ENCODE peak calls at places on chromosomes 3 and 15, in five cellular contexts. S, N, C, K and O are unnamed samples.

GRCh38 chr3:29240248-29240647 is 40.6 kb upstream of the RBMS3 start:
- DNase-seq in S (no peak), N (no peak), C (no peak), K (no peak), O (no peak)

GRCh38 chr3:30538787-30539186 is 67.6 kb upstream of the TGFBR2 start:
- DNase-seq in S (no peak), N (no peak), C (no peak), K (no peak), O (no peak)

GRCh38 chr15:69576035-69576526 is 123.5 kb downstream of the RPLP1 start:
- DNase-seq in S (peak), N (no peak), C (peak), K (peak), O (peak)

GRCh38 chr3:187708696-187709095 is 6.3 kb upstream of the RTP2 start:
- DNase-seq in S (no peak), N (no peak), C (no peak), K (no peak), O (no peak)

GRCh38 chr3:4416961-4417360 is 50.1 kb downstream of the SUMF1 start:
- DNase-seq in S (no peak), N (no peak), C (no peak), K (no peak), O (no peak)

GRCh38 chr3:108153451-108153981 is 62.7 kb upstream of the CD47 start:
- DNase-seq in S (no peak), N (no peak), C (peak), K (no peak), O (peak)

GRCh38 chr3:171088984-171089754 is 62.6 kb upstream of the SLC2A2 start:
- DNase-seq in S (no peak), N (no peak), C (peak), K (no peak), O (no peak)

GRCh38 chr3:16085884-16086608 is 88.4 kb upstream of the GALNT15 start:
- DNase-seq in S (peak), N (peak), C (no peak), K (no peak), O (no peak)

GRCh38 chr15:49946681-49947080 is 172.4 kb downstream of the ATP8B4 start:
- DNase-seq in S (no peak), N (no peak), C (no peak), K (no peak), O (no peak)

GRCh38 chr3:132907293-132907692 is 130.9 kb upstream of the TMEM108 start:
- DNase-seq in S (no peak), N (no peak), C (no peak), K (no peak), O (no peak)